ENCODE peak calls at places on chromosomes 6 and 20, in four cellular contexts. G is naive thymus-derived CD4-positive, alpha-beta T cell; Y is Right ventricle myocardium inferior; U is colonic mucosa. D is an unnamed sample.

GRCh38 chr6:148599967-148600426 is 146.8 kb upstream of the UST start:
- DNase-seq in G (no peak), Y (no peak), U (no peak), D (no peak)

GRCh38 chr20:51457281-51457932 is 85.1 kb downstream of the NFATC2 start:
- DNase-seq in G (no peak), Y (no peak), U (peak), D (no peak)

GRCh38 chr20:63518946-63519764 is 1.4 kb upstream of the PPDPF start:
- DNase-seq in G (no peak), Y (peak), U (no peak), D (no peak)

GRCh38 chr20:44187054-44187762 is at the start of gene JPH2:
- DNase-seq in G (no peak), Y (peak), U (peak), D (no peak)

GRCh38 chr6:43074847-43075741 is 1.0 kb upstream of the PTK7 start:
- DNase-seq in G (no peak), Y (no peak), U (peak), D (no peak)

GRCh38 chr6:22880686-22881433 is 311.5 kb downstream of the HDGFL1 start:
- DNase-seq in G (no peak), Y (no peak), U (no peak), D (no peak)

GRCh38 chr6:15327271-15327670 is 81.4 kb downstream of the JARID2 start:
- DNase-seq in G (peak), Y (no peak), U (peak), D (no peak)

GRCh38 chr6:159193923-159194322 is 24.7 kb downstream of the FNDC1 start:
- DNase-seq in G (no peak), Y (no peak), U (no peak), D (no peak)

GRCh38 chr6:116169880-116170279 is 43.9 kb upstream of the COL10A1 start:
- DNase-seq in G (no peak), Y (no peak), U (no peak), D (no peak)